ENCODE peak calls at places on chromosomes 5 and 9, in seven cellular contexts. Y is GM23248, R is neuronal stem cell, L is ovary, F is fibroblast of lung, S is cardiac muscle cell, U is left ventricle myocardium inferior. Q is an unnamed sample. For H3K4me1 and H3K27me3, the result is how much of the 10 kb centered on the place peaks cover.

GRCh38 chr5:54990751-54991349 is 5.5 kb upstream of the ESM1 start:
- DNase-seq in Y (peak), U (no peak), R (no peak), L (no peak), S (peak), F (peak), Q (no peak)

GRCh38 chr5:138274189-138274853 is at the start of gene GFRA3:
- DNase-seq in S (peak), Y (peak), R (peak), F (peak), L (peak), U (no peak), Q (no peak)

GRCh38 chr5:63451188-63451587 is 511.1 kb downstream of the HTR1A start:
- DNase-seq in U (no peak), F (no peak), L (no peak), S (no peak), Y (no peak), R (no peak), Q (no peak)

GRCh38 chr5:78509884-78510769 is 138.4 kb downstream of the LHFPL2 start:
- DNase-seq in U (peak), S (peak), L (no peak), R (no peak), F (no peak), Y (peak), Q (peak)

GRCh38 chr5:96687812-96688453 is 25.8 kb downstream of the CAST start:
- DNase-seq in L (no peak), U (no peak), S (peak), F (peak), R (no peak), Y (peak), Q (peak)

GRCh38 chr5:143594913-143595818 is 191.7 kb upstream of the NR3C1 start:
- DNase-seq in F (peak), U (no peak), R (no peak), L (no peak), S (no peak), Y (peak), Q (no peak)

GRCh38 chr9:530681-531080 is 310.8 kb upstream of the DMRT1 start:
- DNase-seq in S (peak), F (peak), U (peak), R (no peak), Y (peak), L (no peak), Q (no peak)

GRCh38 chr9:68619056-68619455 is 78.4 kb upstream of the TMEM252 start:
- DNase-seq in S (no peak), Y (no peak), F (no peak), U (no peak), R (no peak), L (no peak), Q (no peak)

GRCh38 chr5:126829098-126829497 is 52.2 kb downstream of the LMNB1 start:
- DNase-seq in U (no peak), S (no peak), Y (no peak), R (no peak), L (no peak), F (no peak), Q (peak)

GRCh38 chr5:155960177-155960576 is 366.8 kb upstream of the SGCD start:
- DNase-seq in Y (no peak), U (no peak), L (no peak), R (no peak), F (no peak), S (no peak), Q (no peak)

GRCh38 chr5:16666140-16666860 is 49.5 kb upstream of the RETREG1 start:
- DNase-seq in F (no peak), R (no peak), U (no peak), Y (no peak), S (no peak), L (no peak), Q (no peak)

GRCh38 chr5:65072836-65073620 is 304.3 kb downstream of the CWC27 start:
- DNase-seq in R (no peak), S (no peak), Y (no peak), F (peak), U (no peak), L (no peak), Q (no peak)

GRCh38 chr5:68419637-68420452 is 204.3 kb downstream of the PIK3R1 start:
- DNase-seq in R (no peak), U (no peak), L (peak), Y (peak), S (peak), F (no peak), Q (peak)

GRCh38 chr5:167982-168660 is 23.2 kb upstream of the LRRC14B start:
- DNase-seq in L (peak), R (no peak), F (peak), S (peak), Y (peak), U (no peak), Q (no peak)

GRCh38 chr5:65356274-65356673 is 125.4 kb downstream of the ADAMTS6 start:
- DNase-seq in S (peak), L (no peak), F (no peak), Y (no peak), U (no peak), R (no peak), Q (no peak)

GRCh38 chr9:36862206-36863145 is 171.6 kb downstream of the PAX5 start:
- DNase-seq in U (no peak), Y (peak), S (peak), L (peak), F (peak), R (no peak), Q (peak)

GRCh38 chr5:37086466-37087178 is 162.6 kb downstream of the CPLANE1 start:
- DNase-seq in R (no peak), S (peak), L (no peak), U (no peak), F (peak), Y (peak), Q (no peak)

GRCh38 chr5:173010021-173010420 is 26.4 kb downstream of the ATP6V0E1 start:
- DNase-seq in R (no peak), L (no peak), S (no peak), U (no peak), Y (peak), F (peak), Q (no peak)

GRCh38 chr9:22374021-22374420 is 72.6 kb upstream of the DMRTA1 start:
- DNase-seq in L (no peak), S (no peak), F (no peak), Y (no peak), U (no peak), R (no peak), Q (no peak)

GRCh38 chr9:82675102-82675501 is 387.8 kb downstream of the RASEF start:
- DNase-seq in Y (no peak), R (no peak), S (no peak), L (no peak), F (no peak), U (no peak), Q (no peak)

GRCh38 chr5:133147815-133148634 is 96.2 kb downstream of the HSPA4 start:
- DNase-seq in R (no peak), F (peak), Y (no peak), U (no peak), L (no peak), S (peak), Q (no peak)

GRCh38 chr9:75239176-75239575 is 150.9 kb downstream of the OSTF1 start:
- DNase-seq in L (no peak), S (peak), R (no peak), Y (peak), F (peak), U (no peak), Q (no peak)

GRCh38 chr9:121811140-121811539 is 159.7 kb downstream of the DAB2IP start:
- DNase-seq in U (no peak), S (no peak), L (no peak), F (no peak), Y (no peak), R (no peak), Q (no peak)

GRCh38 chr5:22514231-22514630 is 338.9 kb downstream of the CDH12 start:
- DNase-seq in L (no peak), F (no peak), Y (no peak), S (no peak), R (no peak), U (no peak), Q (no peak)

GRCh38 chr9:117926031-117926655 is 221.9 kb downstream of the TLR4 start:
- DNase-seq in U (no peak), F (peak), R (peak), S (no peak), Y (peak), L (no peak), Q (peak)

GRCh38 chr9:122029898-122030297 is 63.2 kb downstream of the TTLL11 start:
- DNase-seq in U (no peak), S (no peak), Y (peak), L (no peak), F (no peak), R (no peak), Q (no peak)

GRCh38 chr9:119009253-119009652 is 360.0 kb downstream of the BRINP1 start:
- DNase-seq in F (peak), R (no peak), Y (peak), U (no peak), S (no peak), L (no peak), Q (no peak)

GRCh38 chr5:93099902-93100347 is 481.1 kb downstream of the NR2F1-AS1 start:
- DNase-seq in L (no peak), R (no peak), U (no peak), Y (peak), S (no peak), F (peak), Q (no peak)

GRCh38 chr9:131661954-131662621 is 77.8 kb downstream of the RAPGEF1 start:
- DNase-seq in F (no peak), R (no peak), U (no peak), Y (no peak), S (no peak), L (no peak), Q (no peak)
- H3K4me1 ChIP-seq in F (under half), R (under half), U (half or more), Y (under half), S (under half), L (under half), Q (under half)

GRCh38 chr5:176816791-176817272 is 6.5 kb downstream of the UNC5A start:
- DNase-seq in L (no peak), S (no peak), U (no peak), R (no peak), F (no peak), Y (no peak), Q (no peak)
- H3K4me3 ChIP-seq in L (no peak), S (peak), U (no peak), R (no peak), F (no peak), Y (no peak), Q (no peak)

DNA sequence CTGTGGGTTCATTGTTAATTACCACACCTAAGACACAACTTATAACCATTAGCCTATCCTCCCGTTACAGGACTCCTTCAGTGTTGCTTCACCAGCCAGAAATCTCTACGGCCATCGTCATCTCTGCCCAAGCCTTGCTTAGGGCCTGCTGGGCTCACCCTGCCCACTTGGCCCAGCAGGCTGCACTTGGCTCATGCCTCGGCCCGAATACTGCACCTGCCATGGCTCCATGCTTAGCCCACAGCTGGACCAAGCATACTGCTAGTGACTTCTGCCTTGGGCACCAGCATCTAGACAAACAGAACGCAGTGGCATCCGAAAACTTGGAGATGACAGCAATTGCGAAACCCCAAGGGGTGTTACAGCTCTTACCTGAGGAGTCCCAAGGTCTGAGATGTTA is 2336.0 kb upstream of the ACO1 start:
- DNase-seq in F (no peak), U (no peak), Y (no peak), L (no peak), S (no peak), R (no peak), Q (no peak)
- H3K27me3 ChIP-seq in F (under half), U (under half), Y (under half), L (under half), S (under half), R (under half), Q (under half)

GRCh38 chr9:109299901-109300300 is 21.0 kb downstream of the EPB41L4B start:
- DNase-seq in R (no peak), L (no peak), S (no peak), U (no peak), Y (no peak), F (no peak), Q (no peak)

GRCh38 chr9:109301012-109301411 is 19.8 kb downstream of the EPB41L4B start:
- DNase-seq in U (no peak), F (no peak), Y (no peak), R (no peak), S (no peak), L (no peak), Q (no peak)

GRCh38 chr9:109304350-109304749 is 16.5 kb downstream of the EPB41L4B start:
- DNase-seq in R (no peak), F (no peak), U (no peak), L (no peak), S (no peak), Y (no peak), Q (no peak)

GRCh38 chr9:109303900-109304299 is 17.0 kb downstream of the EPB41L4B start:
- DNase-seq in S (no peak), L (no peak), Y (no peak), F (no peak), R (no peak), U (no peak), Q (no peak)

DNA sequence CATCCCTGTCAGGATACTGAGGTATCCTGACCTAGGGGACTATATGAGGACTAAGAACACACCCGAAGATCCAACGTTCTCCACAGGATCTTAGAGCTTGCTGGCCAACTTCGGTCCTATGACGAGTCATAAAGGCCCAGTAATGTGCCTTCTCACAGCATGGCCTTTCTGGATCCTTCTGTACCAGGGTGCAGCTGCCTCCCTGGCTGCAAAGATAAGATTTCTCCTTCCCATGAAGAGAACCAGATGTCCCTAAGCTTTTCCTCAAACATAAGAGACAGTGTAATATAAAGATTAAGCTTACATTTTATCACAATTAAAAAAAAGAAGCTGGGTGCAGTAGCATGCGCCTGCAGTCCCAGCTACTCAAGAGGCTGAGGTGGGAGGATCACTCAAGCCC is 18.3 kb downstream of the EPB41L4B start:
- DNase-seq in U (no peak), S (no peak), R (no peak), F (no peak), L (no peak), Y (no peak), Q (no peak)
- H3K4me1 ChIP-seq in U (under half), S (under half), R (under half), F (under half), L (under half), Y (under half), Q (under half)

DNA sequence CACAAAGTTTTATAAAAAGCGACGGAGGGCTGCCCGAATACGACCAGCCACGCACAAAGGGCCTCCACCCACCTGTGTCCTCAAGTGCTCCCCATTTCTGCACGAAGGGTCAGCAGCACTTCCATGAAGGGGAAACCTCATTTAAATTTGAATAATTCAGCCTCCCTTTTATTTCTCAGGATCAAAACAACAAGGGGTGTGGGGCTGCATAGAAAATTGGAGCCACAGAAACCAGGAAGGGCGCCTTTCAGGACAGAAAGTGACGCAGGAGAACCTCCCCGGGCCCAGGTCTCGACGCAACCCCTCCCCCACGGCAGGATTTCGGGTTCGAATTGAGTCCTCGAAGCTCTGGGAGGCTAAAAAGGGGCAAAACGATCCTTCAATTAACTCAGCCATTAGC is 2.1 kb downstream of the NRARP start:
- DNase-seq in U (peak), F (no peak), S (no peak), R (no peak), L (no peak), Y (no peak), Q (peak)
- H3K4me3 ChIP-seq in U (peak), F (no peak), S (peak), R (peak), L (no peak), Y (no peak), Q (peak)

DNA sequence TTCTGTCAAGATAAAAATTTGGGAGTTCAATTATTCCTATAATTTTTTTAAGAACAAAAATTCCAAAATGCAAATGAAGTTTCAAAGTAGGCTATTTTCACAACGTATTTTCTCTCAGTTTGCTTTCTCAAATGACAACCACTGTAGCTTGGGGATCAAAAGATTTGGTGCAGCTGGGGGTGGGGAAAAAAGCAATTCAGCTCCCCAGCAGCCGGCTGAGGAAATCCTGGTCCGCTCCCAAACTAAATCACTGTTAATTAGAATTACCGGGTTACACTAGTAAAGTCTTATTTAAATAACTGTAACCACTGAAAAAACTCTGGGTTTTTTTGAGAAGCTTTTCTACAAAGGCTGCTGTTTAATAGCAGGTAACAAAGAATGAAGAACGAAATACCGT is 5.7 kb downstream of the NR6A1 start:
- DNase-seq in R (no peak), U (no peak), F (no peak), L (no peak), S (no peak), Y (no peak), Q (no peak)
- H3K27me3 ChIP-seq in R (under half), U (half or more), F (half or more), L (under half), S (under half), Y (half or more), Q (under half)

GRCh38 chr5:150155258-150156032 is at the start of gene PDGFRB:
- DNase-seq in S (peak), Y (peak), R (peak), F (peak), L (peak), U (peak), Q (no peak)
- H3K4me1 ChIP-seq in S (under half), Y (half or more), R (under half), F (under half), L (under half), U (under half), Q (under half)

Q was measured in HAP-1.